ENCODE peak calls at places on chromosomes 1 and 21, in six cellular contexts. J is mesendoderm, V is cardiac fibroblast, P is PC-3, C is astrocyte of the spinal cord, Q is GM23338. W is an unnamed sample.

GRCh38 chr1:172704446-172705176 is 45.7 kb downstream of the FASLG start:
- DNase-seq in V (no peak), C (no peak), Q (peak), P (no peak), J (no peak), W (no peak)

GRCh38 chr1:4693316-4693715 is 38.9 kb downstream of the AJAP1 start:
- DNase-seq in Q (no peak), P (no peak), C (no peak), V (no peak), J (no peak), W (no peak)

GRCh38 chr1:61171346-61171745 is 89.0 kb downstream of the NFIA start:
- DNase-seq in J (no peak), P (no peak), V (no peak), Q (no peak), C (no peak), W (no peak)

GRCh38 chr1:43622471-43622870 is 27.5 kb upstream of the KDM4A start:
- DNase-seq in V (peak), C (peak), J (no peak), P (no peak), Q (no peak), W (peak)

GRCh38 chr1:171912509-171913185 is 71.3 kb downstream of the DNM3 start:
- DNase-seq in Q (no peak), C (no peak), V (no peak), J (no peak), P (no peak), W (no peak)

GRCh38 chr21:43211085-43212071 is 42.6 kb downstream of the CRYAA start:
- DNase-seq in V (no peak), C (no peak), Q (peak), P (no peak), J (peak), W (no peak)

GRCh38 chr1:245520611-245521010 is 365.8 kb downstream of the KIF26B start:
- DNase-seq in J (no peak), P (no peak), Q (no peak), C (no peak), V (no peak), W (no peak)

GRCh38 chr1:147545133-147545532 is 3.8 kb downstream of the BCL9 start:
- DNase-seq in C (peak), J (peak), V (peak), Q (peak), P (peak), W (peak)

GRCh38 chr1:183597656-183598055 is 7.4 kb upstream of the NCF2 start:
- DNase-seq in J (no peak), P (no peak), Q (no peak), V (no peak), C (no peak), W (no peak)

GRCh38 chr1:151763990-151764389 is 694 bp upstream of the MRPL9 start:
- DNase-seq in Q (no peak), P (no peak), V (peak), C (no peak), J (no peak), W (no peak)

GRCh38 chr1:58884706-58885661 is 101.1 kb upstream of the JUN start:
- DNase-seq in P (peak), Q (no peak), J (no peak), V (no peak), C (no peak), W (no peak)

GRCh38 chr1:182143825-182144661 is 82.5 kb upstream of the ZNF648 start:
- DNase-seq in Q (no peak), P (peak), J (peak), C (peak), V (peak), W (peak)

GRCh38 chr1:167465751-167466150 is 52.6 kb downstream of the CD247 start:
- DNase-seq in J (no peak), P (no peak), V (no peak), C (no peak), Q (no peak), W (no peak)

GRCh38 chr1:216325946-216326345 is 97.3 kb downstream of the USH2A start:
- DNase-seq in P (peak), J (no peak), C (peak), Q (no peak), V (peak), W (no peak)

GRCh38 chr1:230744382-230744781 is 2.8 kb upstream of the CAPN9 start:
- DNase-seq in C (peak), Q (no peak), J (peak), V (peak), P (peak), W (no peak)

GRCh38 chr1:38662141-38662540 is 197.4 kb downstream of the RRAGC start:
- DNase-seq in Q (no peak), C (no peak), P (no peak), J (no peak), V (no peak), W (no peak)

GRCh38 chr1:7382971-7383370 is 388.1 kb upstream of the VAMP3 start:
- DNase-seq in P (no peak), C (no peak), V (no peak), J (no peak), Q (no peak), W (no peak)

GRCh38 chr1:201667479-201667878 is 128.6 kb downstream of the NAV1 start:
- DNase-seq in V (no peak), Q (no peak), C (no peak), P (no peak), J (no peak), W (no peak)

GRCh38 chr1:107196973-107197562 is 56.2 kb downstream of the NTNG1 start:
- DNase-seq in Q (peak), P (peak), J (peak), V (peak), C (no peak), W (no peak)

GRCh38 chr1:222243902-222244301 is 304.0 kb downstream of the HHIPL2 start:
- DNase-seq in Q (no peak), P (peak), V (peak), J (no peak), C (no peak), W (no peak)

GRCh38 chr1:245052258-245052657 is 102.5 kb upstream of the KIF26B start:
- DNase-seq in C (no peak), J (no peak), V (no peak), P (no peak), Q (no peak), W (no peak)

DNA sequence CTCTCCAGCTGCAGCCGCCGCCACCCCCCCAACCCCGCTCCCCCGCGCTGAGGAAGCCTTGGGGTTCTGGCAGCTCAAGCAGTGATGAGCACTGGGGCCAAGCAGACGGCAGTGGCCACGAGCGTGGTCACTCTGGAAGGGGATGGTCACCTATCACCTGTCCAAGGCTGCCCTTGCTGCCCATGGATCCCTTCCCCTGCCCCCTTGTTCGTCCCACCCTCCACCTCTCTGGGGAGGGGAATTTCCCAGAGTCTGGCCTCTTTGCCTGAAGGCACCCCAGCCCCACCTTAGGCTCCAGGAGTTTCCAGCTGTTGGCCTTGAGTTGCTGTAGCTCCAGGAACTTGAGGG is 7.2 kb upstream of the SMIM12 start:
- DNase-seq in V (no peak), J (no peak), C (no peak), P (no peak), Q (no peak), W (no peak)
- H3K4me3 ChIP-seq in V (peak), J (no peak), C (peak), P (peak), Q (peak), W (peak)

DNA sequence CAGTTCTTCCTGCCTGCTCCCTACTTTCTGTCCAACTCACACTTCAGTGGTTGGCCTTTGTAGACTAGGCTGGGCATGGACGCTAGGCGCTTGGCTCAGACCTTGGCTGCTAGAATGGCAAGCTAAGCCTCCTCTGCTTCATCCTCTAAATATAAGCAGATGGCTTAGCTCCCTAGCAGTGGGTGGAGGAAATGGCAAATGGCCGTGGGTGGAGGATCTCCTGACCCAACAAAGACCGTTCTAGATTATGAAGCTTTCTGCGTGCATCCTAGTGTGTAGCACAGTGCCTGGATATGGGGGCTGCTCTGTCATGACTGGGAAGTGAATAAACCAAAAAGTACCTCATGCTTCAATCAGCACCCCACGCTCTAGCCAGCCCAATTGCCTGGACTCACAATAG is 10.4 kb upstream of the ETV3L start:
- DNase-seq in C (no peak), J (no peak), Q (no peak), V (no peak), P (no peak), W (no peak)
- H3K4me3 ChIP-seq in C (no peak), J (no peak), Q (no peak), V (no peak), P (no peak), W (no peak)

DNA sequence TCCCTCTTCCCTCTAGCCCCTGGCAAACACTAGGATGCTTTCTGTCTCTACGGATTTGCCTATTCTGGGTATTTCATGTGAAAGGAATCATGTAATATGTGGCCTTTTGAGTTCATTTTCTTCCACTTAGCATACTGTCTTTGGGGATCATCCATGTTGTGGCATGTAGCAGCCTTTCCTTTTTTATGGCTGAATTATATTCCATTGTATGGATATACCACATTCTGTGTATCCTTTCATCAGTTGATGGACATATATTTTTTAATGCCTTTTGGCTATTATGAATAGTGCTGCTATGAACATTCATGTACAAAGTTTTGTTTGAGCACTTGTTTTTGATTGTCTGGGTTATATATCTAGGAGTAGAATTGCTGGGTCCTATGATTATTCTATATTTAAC is 258.4 kb upstream of the CSF3R start:
- DNase-seq in Q (no peak), J (no peak), V (no peak), P (no peak), C (no peak), W (no peak)
- H3K4me3 ChIP-seq in Q (no peak), J (no peak), V (no peak), P (no peak), C (no peak), W (no peak)

GRCh38 chr1:206472886-206473285 is 2.6 kb downstream of the IKBKE start:
- DNase-seq in Q (no peak), V (no peak), C (no peak), J (no peak), P (no peak), W (no peak)
- H3K4me3 ChIP-seq in Q (peak), V (peak), C (no peak), J (no peak), P (no peak), W (no peak)

DNA sequence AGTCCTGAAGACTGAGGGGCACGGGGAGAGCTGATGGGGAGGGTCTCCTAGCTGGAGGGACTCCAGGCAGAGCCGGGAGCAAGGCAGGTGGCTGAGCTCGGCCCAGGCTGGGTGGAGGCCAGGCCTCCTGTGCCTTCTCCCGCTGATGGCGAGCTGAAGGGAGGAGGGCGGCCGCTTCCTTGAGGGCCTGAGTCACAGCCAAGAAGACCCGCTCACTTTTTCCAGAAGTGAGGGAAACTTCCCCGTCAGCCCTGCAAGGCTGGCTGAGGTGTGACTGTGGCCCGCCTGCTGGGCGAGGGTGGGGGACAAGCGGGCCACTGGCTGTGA is 1.7 kb upstream of the VWA1 start:
- DNase-seq in C (peak), P (peak), V (peak), J (peak), Q (no peak), W (no peak)
- H3K4me3 ChIP-seq in C (no peak), P (peak), V (no peak), J (no peak), Q (peak), W (no peak)